ENCODE peak calls at places on chromosome 19, in six cellular contexts. One of them, this sample, is unnamed.

GRCh38 chr19:4914736-4915501 is 5.6 kb downstream of the UHRF1 start:
- DNase-seq in ecto neural progenitor cell: no peak
- DNase-seq in keratinocyte: peak
- DNase-seq in stimulated activated CD4-positive, alpha-beta T cell treated with anti-CD3 and anti-CD28 coated beads, Interleukin-2, amount 100 ng/mL, for 24 hours: peak
- DNase-seq in foreskin fibroblast: peak
- DNase-seq in astrocyte of the hippocampus: peak
- DNase-seq in this sample: peak

GRCh38 chr19:1811472-1811894 is 593 bp downstream of the ATP8B3 start:
- DNase-seq in ecto neural progenitor cell: no peak
- DNase-seq in keratinocyte: peak
- DNase-seq in stimulated activated CD4-positive, alpha-beta T cell treated with anti-CD3 and anti-CD28 coated beads, Interleukin-2, amount 100 ng/mL, for 24 hours: peak
- DNase-seq in foreskin fibroblast: peak
- DNase-seq in astrocyte of the hippocampus: peak
- DNase-seq in this sample: peak

GRCh38 chr19:17421942-17422341 is 2.1 kb downstream of the MVB12A start:
- DNase-seq in ecto neural progenitor cell: no peak
- DNase-seq in keratinocyte: no peak
- DNase-seq in stimulated activated CD4-positive, alpha-beta T cell treated with anti-CD3 and anti-CD28 coated beads, Interleukin-2, amount 100 ng/mL, for 24 hours: no peak
- DNase-seq in foreskin fibroblast: no peak
- DNase-seq in astrocyte of the hippocampus: no peak
- DNase-seq in this sample: no peak

GRCh38 chr19:48424694-48425219 is 21.0 kb upstream of the GRWD1 start:
- DNase-seq in ecto neural progenitor cell: no peak
- DNase-seq in keratinocyte: no peak
- DNase-seq in stimulated activated CD4-positive, alpha-beta T cell treated with anti-CD3 and anti-CD28 coated beads, Interleukin-2, amount 100 ng/mL, for 24 hours: no peak
- DNase-seq in foreskin fibroblast: peak
- DNase-seq in astrocyte of the hippocampus: peak
- DNase-seq in this sample: peak

GRCh38 chr19:19300613-19301012 is 19.7 kb downstream of the SUGP1 start:
- DNase-seq in ecto neural progenitor cell: no peak
- DNase-seq in keratinocyte: no peak
- DNase-seq in stimulated activated CD4-positive, alpha-beta T cell treated with anti-CD3 and anti-CD28 coated beads, Interleukin-2, amount 100 ng/mL, for 24 hours: no peak
- DNase-seq in foreskin fibroblast: no peak
- DNase-seq in astrocyte of the hippocampus: no peak
- DNase-seq in this sample: no peak

GRCh38 chr19:339262-339887 is 5.2 kb downstream of the MIER2 start:
- DNase-seq in ecto neural progenitor cell: no peak
- DNase-seq in keratinocyte: no peak
- DNase-seq in stimulated activated CD4-positive, alpha-beta T cell treated with anti-CD3 and anti-CD28 coated beads, Interleukin-2, amount 100 ng/mL, for 24 hours: no peak
- DNase-seq in foreskin fibroblast: peak
- DNase-seq in astrocyte of the hippocampus: peak
- DNase-seq in this sample: no peak

GRCh38 chr19:41694196-41694595 is 6.1 kb upstream of the CEACAM7 start:
- DNase-seq in ecto neural progenitor cell: peak
- DNase-seq in keratinocyte: no peak
- DNase-seq in stimulated activated CD4-positive, alpha-beta T cell treated with anti-CD3 and anti-CD28 coated beads, Interleukin-2, amount 100 ng/mL, for 24 hours: no peak
- DNase-seq in foreskin fibroblast: no peak
- DNase-seq in astrocyte of the hippocampus: no peak
- DNase-seq in this sample: no peak

GRCh38 chr19:48683349-48683748 is 10.5 kb upstream of the NTN5 start:
- DNase-seq in ecto neural progenitor cell: no peak
- DNase-seq in keratinocyte: no peak
- DNase-seq in stimulated activated CD4-positive, alpha-beta T cell treated with anti-CD3 and anti-CD28 coated beads, Interleukin-2, amount 100 ng/mL, for 24 hours: no peak
- DNase-seq in foreskin fibroblast: no peak
- DNase-seq in astrocyte of the hippocampus: peak
- DNase-seq in this sample: peak

GRCh38 chr19:17977488-17977887 is 10.6 kb downstream of the KCNN1 start:
- DNase-seq in ecto neural progenitor cell: no peak
- DNase-seq in keratinocyte: no peak
- DNase-seq in stimulated activated CD4-positive, alpha-beta T cell treated with anti-CD3 and anti-CD28 coated beads, Interleukin-2, amount 100 ng/mL, for 24 hours: no peak
- DNase-seq in foreskin fibroblast: no peak
- DNase-seq in astrocyte of the hippocampus: no peak
- DNase-seq in this sample: no peak

GRCh38 chr19:48638831-48639381 is 1.7 kb upstream of the DBP start:
- DNase-seq in ecto neural progenitor cell: peak
- DNase-seq in keratinocyte: no peak
- DNase-seq in stimulated activated CD4-positive, alpha-beta T cell treated with anti-CD3 and anti-CD28 coated beads, Interleukin-2, amount 100 ng/mL, for 24 hours: no peak
- DNase-seq in foreskin fibroblast: no peak
- DNase-seq in astrocyte of the hippocampus: no peak
- DNase-seq in this sample: no peak

GRCh38 chr19:46372901-46373572 is 26.1 kb downstream of the PPP5C start:
- DNase-seq in ecto neural progenitor cell: no peak
- DNase-seq in keratinocyte: peak
- DNase-seq in stimulated activated CD4-positive, alpha-beta T cell treated with anti-CD3 and anti-CD28 coated beads, Interleukin-2, amount 100 ng/mL, for 24 hours: no peak
- DNase-seq in foreskin fibroblast: peak
- DNase-seq in astrocyte of the hippocampus: peak
- DNase-seq in this sample: no peak